ENCODE peak calls at places on chromosomes 11 and 22, in six cellular contexts. G, J, H, X, T and V are unnamed samples.

GRCh38 chr11:16095756-16096155 is 260.6 kb downstream of the SOX6 start:
- DNase-seq in G (no peak), J (no peak), H (no peak), X (no peak), T (no peak), V (no peak)

GRCh38 chr11:3954448-3955298 is 99.2 kb downstream of the STIM1 start:
- DNase-seq in G (no peak), J (no peak), H (no peak), X (no peak), T (no peak), V (no peak)

GRCh38 chr11:132072044-132072879 is 701.8 kb downstream of the NTM start:
- DNase-seq in G (no peak), J (no peak), H (no peak), X (no peak), T (no peak), V (no peak)

GRCh38 chr22:24421428-24421931 is 5.9 kb upstream of the ADORA2A start:
- DNase-seq in G (peak), J (no peak), H (peak), X (no peak), T (no peak), V (peak)

GRCh38 chr11:116461789-116462188 is 311.0 kb downstream of the BUD13 start:
- DNase-seq in G (no peak), J (no peak), H (no peak), X (no peak), T (no peak), V (no peak)

GRCh38 chr11:69696749-69697488 is 6.9 kb downstream of the FGF19 start:
- DNase-seq in G (no peak), J (no peak), H (no peak), X (no peak), T (no peak), V (no peak)

GRCh38 chr11:91163619-91164451 is 941.0 kb upstream of the CHORDC1 start:
- DNase-seq in G (no peak), J (no peak), H (no peak), X (peak), T (no peak), V (no peak)

GRCh38 chr22:24424001-24424900 is 3.1 kb upstream of the ADORA2A start:
- DNase-seq in G (no peak), J (no peak), H (peak), X (no peak), T (no peak), V (no peak)

GRCh38 chr11:119155733-119156492 is 7.1 kb downstream of the ABCG4 start:
- DNase-seq in G (peak), J (no peak), H (no peak), X (no peak), T (no peak), V (peak)

GRCh38 chr11:35272391-35272821 is 133.4 kb downstream of the CD44 start:
- DNase-seq in G (no peak), J (no peak), H (peak), X (no peak), T (no peak), V (no peak)

GRCh38 chr11:56700242-56700918 is 1.5 kb downstream of the OR9G1 start:
- DNase-seq in G (no peak), J (no peak), H (no peak), X (no peak), T (no peak), V (peak)

GRCh38 chr11:10327254-10327653 is 22.4 kb downstream of the ADM start:
- DNase-seq in G (no peak), J (no peak), H (no peak), X (no peak), T (no peak), V (no peak)

GRCh38 chr22:33984741-33985287 is 64.5 kb upstream of the LARGE1 start:
- DNase-seq in G (no peak), J (no peak), H (no peak), X (no peak), T (no peak), V (no peak)

GRCh38 chr22:29631725-29632124 is 28.3 kb downstream of the NF2 start:
- DNase-seq in G (no peak), J (no peak), H (no peak), X (no peak), T (no peak), V (no peak)

GRCh38 chr11:114892381-114893197 is 214.3 kb downstream of the NXPE2 start:
- DNase-seq in G (peak), J (no peak), H (no peak), X (no peak), T (no peak), V (no peak)

GRCh38 chr11:64892411-64892831 is 14.0 kb upstream of the EHD1 start:
- DNase-seq in G (no peak), J (no peak), H (no peak), X (no peak), T (peak), V (no peak)

GRCh38 chr22:37544955-37545702 is 15.2 kb upstream of the CDC42EP1 start:
- DNase-seq in G (peak), J (peak), H (peak), X (peak), T (peak), V (peak)

GRCh38 chr22:43723816-43724215 is 88.3 kb downstream of the EFCAB6 start:
- DNase-seq in G (no peak), J (no peak), H (no peak), X (no peak), T (no peak), V (no peak)

GRCh38 chr11:95455228-95455627 is 224.2 kb upstream of the SESN3 start:
- DNase-seq in G (no peak), J (no peak), H (no peak), X (no peak), T (no peak), V (no peak)

GRCh38 chr11:97979741-97980140 is 1041.0 kb upstream of the CNTN5 start:
- DNase-seq in G (no peak), J (no peak), H (no peak), X (no peak), T (no peak), V (no peak)

GRCh38 chr11:122524532-122524882 is 131.0 kb upstream of the UBASH3B start:
- DNase-seq in G (no peak), J (no peak), H (no peak), X (no peak), T (no peak), V (no peak)

GRCh38 chr11:31214337-31214736 is 155.2 kb downstream of the DCDC1 start:
- DNase-seq in G (no peak), J (no peak), H (no peak), X (no peak), T (no peak), V (no peak)

GRCh38 chr11:86206296-86206695 is 38.3 kb upstream of the EED start:
- DNase-seq in G (no peak), J (no peak), H (no peak), X (no peak), T (no peak), V (no peak)

GRCh38 chr22:17430298-17430900 is 61.1 kb downstream of the CECR2 start:
- DNase-seq in G (no peak), J (no peak), H (no peak), X (no peak), T (peak), V (no peak)

GRCh38 chr11:24866743-24867142 is 369.9 kb downstream of the LUZP2 start:
- DNase-seq in G (no peak), J (no peak), H (no peak), X (no peak), T (no peak), V (no peak)

GRCh38 chr11:76791861-76792260 is 8.7 kb downstream of the TSKU start:
- DNase-seq in G (no peak), J (no peak), H (no peak), X (no peak), T (no peak), V (no peak)

GRCh38 chr11:76838422-76839068 is 22.2 kb upstream of the ACER3 start:
- DNase-seq in G (peak), J (no peak), H (no peak), X (peak), T (peak), V (no peak)

GRCh38 chr22:30649430-30650007 is 13.9 kb downstream of the SLC35E4 start:
- DNase-seq in G (no peak), J (no peak), H (peak), X (no peak), T (peak), V (peak)

GRCh38 chr11:206516-207212 is 535 bp downstream of the BET1L start:
- DNase-seq in G (peak), J (peak), H (no peak), X (no peak), T (peak), V (no peak)

GRCh38 chr11:87092159-87092558 is 54.4 kb downstream of the TMEM135 start:
- DNase-seq in G (no peak), J (no peak), H (no peak), X (no peak), T (no peak), V (no peak)

GRCh38 chr22:16973591-16974297 is 34.3 kb downstream of the GAB4 start:
- DNase-seq in G (no peak), J (no peak), H (no peak), X (no peak), T (no peak), V (no peak)

GRCh38 chr11:469684-470667 is 19.9 kb downstream of the PTDSS2 start:
- DNase-seq in G (peak), J (peak), H (no peak), X (peak), T (peak), V (no peak)

GRCh38 chr22:44364750-44365118 is 52.0 kb upstream of the SHISAL1 start:
- DNase-seq in G (no peak), J (peak), H (no peak), X (peak), T (no peak), V (no peak)

GRCh38 chr22:47572443-47572842 is 810.0 kb downstream of the TBC1D22A start:
- DNase-seq in G (no peak), J (no peak), H (no peak), X (no peak), T (no peak), V (no peak)

GRCh38 chr22:47569389-47570299 is 807.2 kb downstream of the TBC1D22A start:
- DNase-seq in G (no peak), J (no peak), H (no peak), X (no peak), T (no peak), V (no peak)

GRCh38 chr22:47570300-47570685 is 807.8 kb downstream of the TBC1D22A start:
- DNase-seq in G (no peak), J (no peak), H (no peak), X (no peak), T (no peak), V (no peak)

GRCh38 chr22:47571616-47572015 is 809.2 kb downstream of the TBC1D22A start:
- DNase-seq in G (no peak), J (no peak), H (no peak), X (no peak), T (no peak), V (no peak)

GRCh38 chr22:47570851-47571250 is 808.4 kb downstream of the TBC1D22A start:
- DNase-seq in G (no peak), J (no peak), H (no peak), X (no peak), T (no peak), V (no peak)
- TF ChIP-seq CTCF in G (no peak), J (no peak), H (no peak), X (no peak), T (no peak), V (no peak)

GRCh38 chr11:108961095-108961494 is 296.2 kb downstream of the DDX10 start:
- DNase-seq in G (no peak), J (no peak), H (no peak), X (no peak), T (no peak), V (no peak)
- TF ChIP-seq CTCF in G (no peak), J (no peak), H (no peak), X (no peak), T (no peak), V (no peak)

GRCh38 chr22:32926600-32926999 is 125.1 kb downstream of the TIMP3 start:
- DNase-seq in G (peak), J (no peak), H (peak), X (no peak), T (no peak), V (peak)
- TF ChIP-seq CTCF in G (peak), J (peak), H (peak), X (no peak), T (peak), V (peak)

GRCh38 chr11:110091995-110092576 is 1.1 kb upstream of the ZC3H12C start:
- DNase-seq in G (no peak), J (no peak), H (no peak), X (no peak), T (no peak), V (no peak)
- TF ChIP-seq CTCF in G (no peak), J (no peak), H (no peak), X (no peak), T (no peak), V (no peak)

DNA sequence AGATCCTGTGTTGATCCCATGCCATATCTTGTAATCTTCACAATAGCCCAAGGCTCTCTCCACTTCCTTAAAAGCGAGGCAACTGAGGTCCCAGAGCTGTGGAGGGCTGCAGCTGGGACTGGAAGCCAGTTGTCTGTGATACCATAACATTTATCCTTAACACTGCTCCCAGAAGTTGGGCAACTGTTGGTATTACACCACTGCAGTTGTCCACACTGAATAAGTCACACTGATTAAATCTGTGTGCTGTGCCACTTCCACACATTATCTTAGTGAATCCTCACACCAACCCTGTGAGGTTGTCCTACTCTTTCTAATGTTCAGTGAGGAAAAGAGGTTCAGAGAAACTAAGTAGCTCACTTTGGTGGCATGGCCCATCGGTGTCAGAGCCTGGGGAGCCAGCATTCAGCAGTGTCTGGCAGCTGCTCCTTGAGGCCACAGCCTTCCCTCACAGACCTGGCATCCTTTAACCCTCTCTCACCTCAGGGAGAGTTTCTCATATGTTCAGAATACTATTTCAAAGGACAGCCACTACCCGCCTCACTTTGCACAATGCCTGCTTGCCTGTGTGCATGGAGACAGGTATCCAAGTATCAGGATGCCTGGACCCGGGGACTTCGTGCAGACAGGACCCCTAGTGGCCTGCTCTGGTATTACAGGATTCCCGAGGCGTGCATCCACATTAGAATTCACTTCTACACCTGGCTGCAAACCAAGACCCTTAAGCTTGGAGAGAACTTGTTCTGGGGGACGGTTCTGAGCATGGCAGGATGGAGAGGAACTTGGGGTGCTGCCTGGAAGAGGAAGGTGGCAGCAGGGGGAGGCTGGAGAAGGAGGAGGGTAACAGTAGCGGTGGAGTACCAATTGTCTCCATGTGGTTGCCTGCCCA is 221.9 kb upstream of the TBCEL start:
- DNase-seq in G (peak), J (peak), H (peak), X (peak), T (peak), V (peak)
- TF ChIP-seq CTCF in G (peak), J (peak), H (peak), X (peak), T (peak), V (peak)

DNA sequence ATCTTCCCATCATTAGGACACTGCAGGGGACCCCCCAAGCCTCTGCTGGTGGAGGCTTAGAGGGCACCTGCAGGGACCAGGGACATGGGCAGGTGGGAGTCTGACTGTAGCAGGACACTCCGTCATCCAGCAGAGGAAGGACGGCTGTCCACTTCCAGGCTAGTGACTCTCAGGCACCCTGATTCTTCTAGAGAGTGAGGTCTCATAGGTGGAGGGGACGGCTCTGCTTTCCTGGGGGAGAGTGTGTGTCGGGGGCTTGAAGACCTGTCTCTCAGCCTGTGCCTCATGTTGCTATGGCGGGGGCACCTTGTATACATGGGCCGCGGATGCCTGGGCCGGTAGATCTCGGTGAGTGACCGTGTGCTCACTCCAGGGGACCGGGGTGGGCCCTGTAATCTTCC is 1116.6 kb downstream of the BRD1 start:
- DNase-seq in G (no peak), J (no peak), H (no peak), X (no peak), T (no peak), V (no peak)
- TF ChIP-seq CTCF in G (no peak), J (no peak), H (no peak), X (no peak), T (no peak), V (no peak)

DNA sequence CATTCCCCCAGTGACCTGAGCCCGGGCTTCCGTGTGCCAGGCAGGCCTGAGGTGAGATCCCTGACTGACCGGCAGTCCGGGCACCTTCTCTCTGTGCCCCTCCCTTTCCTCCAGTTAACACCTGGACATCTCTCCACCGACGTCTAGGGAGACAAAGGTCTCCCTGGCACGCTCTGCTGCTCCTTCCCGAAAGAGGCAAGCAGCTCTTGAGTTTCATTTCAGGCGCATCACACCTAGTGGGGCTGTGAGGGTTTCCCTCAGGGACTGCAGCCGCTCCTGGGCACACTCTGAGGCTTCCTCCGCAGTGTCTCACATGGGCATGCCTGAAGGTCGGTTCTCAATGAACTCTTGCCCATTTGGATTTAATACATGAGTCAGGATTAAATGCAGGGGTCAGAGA is 322.7 kb downstream of the CTTN start:
- DNase-seq in G (no peak), J (no peak), H (no peak), X (no peak), T (no peak), V (no peak)
- TF ChIP-seq CTCF in G (no peak), J (no peak), H (no peak), X (no peak), T (no peak), V (no peak)